ENCODE peak calls at places on chromosomes 3 and 15, in ten cellular contexts. U is cardiac muscle cell, G is HFF-Myc, Z is PC-9, E is fibroblast of the aortic adventitia, W is tibial artery, P is ovary, N is HL-60, L is upper lobe of right lung, A is NB4. F is an unnamed sample.

GRCh38 chr15:57328479-57329250 is 47.6 kb upstream of the CGNL1 start:
- DNase-seq in U (no peak), G (no peak), Z (no peak), E (no peak), W (no peak), P (no peak), N (no peak), L (no peak), A (no peak), F (no peak)

GRCh38 chr15:43125095-43125661 is 8.2 kb upstream of the TMEM62 start:
- DNase-seq in U (no peak), G (no peak), Z (no peak), E (no peak), W (no peak), P (no peak), N (no peak), L (no peak), A (no peak), F (no peak)

GRCh38 chr3:107458871-107459270 is 63.9 kb upstream of the BBX start:
- DNase-seq in U (no peak), G (no peak), Z (peak), E (peak), W (no peak), P (no peak), N (no peak), L (no peak), A (no peak), F (no peak)

GRCh38 chr3:9161811-9162210 is 87.6 kb downstream of the SRGAP3 start:
- DNase-seq in U (no peak), G (no peak), Z (no peak), E (no peak), W (no peak), P (no peak), N (no peak), L (no peak), A (no peak), F (no peak)

GRCh38 chr3:177835917-177836316 is 638.6 kb upstream of the TBL1XR1 start:
- DNase-seq in U (no peak), G (no peak), Z (no peak), E (peak), W (peak), P (no peak), N (no peak), L (no peak), A (no peak), F (no peak)

GRCh38 chr15:99409097-99409473 is 156.7 kb upstream of the MEF2A start:
- DNase-seq in U (peak), G (no peak), Z (peak), E (peak), W (peak), P (no peak), N (no peak), L (peak), A (peak), F (no peak)

GRCh38 chr3:192481638-192482037 is 245.7 kb downstream of the FGF12 start:
- DNase-seq in U (no peak), G (no peak), Z (no peak), E (peak), W (no peak), P (no peak), N (no peak), L (no peak), A (peak), F (no peak)

GRCh38 chr15:25250906-25251622 is 187.8 kb downstream of the UBE3A start:
- DNase-seq in U (no peak), G (no peak), Z (no peak), E (no peak), W (no peak), P (peak), N (no peak), L (peak), A (no peak), F (no peak)

GRCh38 chr3:137013955-137014688 is 56.3 kb downstream of the IL20RB start:
- DNase-seq in U (peak), G (peak), Z (peak), E (peak), W (peak), P (peak), N (peak), L (peak), A (peak), F (peak)

GRCh38 chr15:73647259-73648026 is 14.3 kb upstream of the NPTN start:
- DNase-seq in U (no peak), G (no peak), Z (peak), E (no peak), W (no peak), P (no peak), N (no peak), L (no peak), A (no peak), F (no peak)

GRCh38 chr3:47567149-47567548 is 11.5 kb downstream of the CSPG5 start:
- DNase-seq in U (no peak), G (no peak), Z (no peak), E (no peak), W (no peak), P (no peak), N (no peak), L (no peak), A (no peak), F (no peak)

GRCh38 chr3:31066999-31067398 is 172.5 kb upstream of the GADL1 start:
- DNase-seq in U (no peak), G (peak), Z (peak), E (peak), W (peak), P (no peak), N (no peak), L (no peak), A (no peak), F (no peak)

GRCh38 chr3:107599755-107600122 is 77.0 kb downstream of the BBX start:
- DNase-seq in U (no peak), G (no peak), Z (no peak), E (peak), W (no peak), P (no peak), N (no peak), L (no peak), A (no peak), F (no peak)

GRCh38 chr15:31294067-31294466 is 32.6 kb upstream of the KLF13 start:
- DNase-seq in U (no peak), G (no peak), Z (no peak), E (no peak), W (no peak), P (no peak), N (no peak), L (no peak), A (no peak), F (no peak)

GRCh38 chr3:196138927-196139680 is 57.2 kb upstream of the TFRC start:
- DNase-seq in U (no peak), G (no peak), Z (peak), E (peak), W (no peak), P (peak), N (no peak), L (no peak), A (no peak), F (no peak)

GRCh38 chr3:4754180-4755086 is 224.8 kb upstream of the BHLHE40 start:
- DNase-seq in U (no peak), G (no peak), Z (no peak), E (no peak), W (no peak), P (no peak), N (peak), L (no peak), A (peak), F (no peak)

GRCh38 chr3:4753073-4753691 is 226.1 kb upstream of the BHLHE40 start:
- DNase-seq in U (no peak), G (no peak), Z (no peak), E (no peak), W (no peak), P (no peak), N (no peak), L (no peak), A (no peak), F (no peak)

GRCh38 chr3:4750306-4751056 is 228.8 kb upstream of the BHLHE40 start:
- DNase-seq in U (peak), G (no peak), Z (no peak), E (no peak), W (no peak), P (peak), N (no peak), L (no peak), A (peak), F (no peak)

GRCh38 chr3:4751057-4752051 is 227.9 kb upstream of the BHLHE40 start:
- DNase-seq in U (no peak), G (peak), Z (peak), E (peak), W (no peak), P (no peak), N (peak), L (no peak), A (peak), F (no peak)

DNA sequence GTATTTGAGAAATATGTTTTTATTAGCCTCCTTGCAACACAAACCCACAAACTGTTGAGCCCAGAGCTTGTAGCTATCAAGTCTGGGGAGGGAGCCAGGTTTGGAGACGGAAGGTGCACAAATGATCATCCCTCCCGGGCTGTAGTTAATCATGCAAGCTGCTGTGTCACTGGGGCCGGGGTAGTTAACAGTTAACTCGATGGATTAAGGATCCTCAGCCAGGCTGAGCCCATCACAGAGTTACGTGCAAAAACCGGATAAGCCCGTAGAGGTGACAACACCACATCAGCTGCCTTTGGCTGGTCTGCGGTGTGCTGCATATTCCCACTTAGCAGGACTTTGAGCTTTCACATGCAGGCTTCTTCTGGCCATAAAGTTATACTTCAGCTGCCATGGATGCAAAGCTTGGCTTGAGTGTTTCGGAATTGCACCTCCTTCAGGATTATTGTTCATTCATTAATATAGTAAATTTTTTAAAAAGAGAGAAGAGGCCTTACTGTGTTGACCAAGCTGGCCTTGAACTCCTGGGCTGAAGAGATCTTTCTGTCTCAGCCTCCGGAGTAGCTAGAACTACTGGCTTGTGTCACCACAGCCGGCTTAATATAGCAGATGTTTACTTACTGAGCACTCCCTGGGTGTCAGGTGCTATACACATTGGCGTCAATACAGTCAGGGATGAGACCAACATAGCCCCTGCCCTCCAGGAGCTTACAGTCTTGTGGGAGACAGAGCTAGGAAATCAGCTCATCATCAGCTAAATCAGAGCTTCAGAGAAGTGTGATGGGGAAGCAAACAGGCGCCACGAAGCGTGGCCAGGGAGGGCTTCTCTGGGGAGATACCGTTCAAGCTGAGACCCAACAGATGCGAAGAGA is 226.8 kb upstream of the BHLHE40 start:
- DNase-seq in U (peak), G (no peak), Z (no peak), E (peak), W (no peak), P (no peak), N (peak), L (no peak), A (peak), F (no peak)
- H3K4me3 ChIP-seq in U (no peak), G (no peak), Z (no peak), E (no peak), W (no peak), P (no peak), N (no peak), L (no peak), A (peak), F (no peak)

GRCh38 chr3:170350515-170351413 is 6.8 kb upstream of the SKIL start:
- DNase-seq in U (no peak), G (no peak), Z (no peak), E (no peak), W (no peak), P (no peak), N (no peak), L (no peak), A (no peak), F (no peak)
- H3K4me3 ChIP-seq in U (no peak), G (no peak), Z (no peak), E (no peak), W (no peak), P (no peak), N (no peak), L (no peak), A (no peak), F (no peak)

DNA sequence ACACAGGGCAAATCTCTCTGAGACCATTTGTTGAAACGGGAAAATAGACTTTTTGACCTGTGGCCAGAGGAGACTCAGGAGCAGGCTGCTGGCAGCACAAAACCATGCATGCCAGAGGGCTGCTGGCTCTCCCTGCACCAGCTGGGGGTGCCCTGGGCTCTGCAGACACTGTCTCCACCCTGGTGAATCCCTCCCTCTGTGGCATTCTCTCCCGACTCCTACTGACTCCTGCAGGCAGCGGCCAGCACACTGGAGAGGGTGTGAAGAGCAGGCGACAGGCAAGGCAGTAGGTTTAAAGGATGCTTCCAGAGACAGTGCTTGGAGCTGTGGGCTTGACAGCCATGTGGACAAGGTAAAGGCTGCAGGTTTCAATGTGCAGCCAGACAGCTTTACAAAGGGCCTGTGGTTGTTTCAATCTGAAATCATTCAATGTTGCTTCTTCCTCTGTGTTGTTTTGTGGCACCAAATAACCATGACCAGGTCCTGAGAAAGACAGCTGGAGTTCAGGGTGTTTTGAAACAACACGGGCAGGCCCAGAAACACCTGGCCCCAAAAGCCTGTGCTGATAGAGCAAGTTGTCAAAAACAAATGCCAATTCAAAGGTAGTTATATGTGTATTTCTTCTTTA is 431.0 kb upstream of the ATP10A start:
- DNase-seq in U (peak), G (no peak), Z (no peak), E (no peak), W (no peak), P (no peak), N (no peak), L (no peak), A (no peak), F (no peak)
- H3K4me3 ChIP-seq in U (no peak), G (no peak), Z (no peak), E (no peak), W (no peak), P (no peak), N (no peak), L (no peak), A (no peak), F (no peak)

DNA sequence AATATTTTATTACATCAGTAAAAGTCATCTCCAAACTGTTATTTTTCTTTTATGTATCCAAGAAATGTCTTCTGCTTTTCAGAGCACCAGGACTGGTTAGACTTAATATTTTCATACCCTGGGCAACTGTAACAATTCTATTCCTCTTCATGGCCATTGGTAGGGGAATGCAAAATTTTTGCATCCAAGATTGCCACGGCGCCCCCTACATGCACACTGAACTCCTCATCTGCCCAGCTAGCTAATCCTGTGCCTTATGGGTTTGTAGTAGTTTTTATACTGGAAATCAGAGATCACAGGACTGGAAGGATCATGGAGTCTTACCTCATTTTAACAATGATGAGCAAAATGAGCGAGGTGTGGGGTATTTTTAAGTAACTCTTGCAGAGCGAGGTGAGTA is 74.2 kb downstream of the CRTC3 start:
- DNase-seq in U (no peak), G (no peak), Z (no peak), E (peak), W (no peak), P (no peak), N (no peak), L (peak), A (peak), F (no peak)
- H3K4me3 ChIP-seq in U (no peak), G (no peak), Z (no peak), E (no peak), W (no peak), P (no peak), N (no peak), L (no peak), A (no peak), F (no peak)

GRCh38 chr15:79088426-79089205 is 2.0 kb downstream of the RASGRF1 start:
- DNase-seq in U (no peak), G (no peak), Z (no peak), E (no peak), W (no peak), P (no peak), N (no peak), L (peak), A (no peak), F (no peak)
- H3K4me3 ChIP-seq in U (no peak), G (no peak), Z (no peak), E (no peak), W (no peak), P (no peak), N (no peak), L (no peak), A (no peak), F (no peak)

DNA sequence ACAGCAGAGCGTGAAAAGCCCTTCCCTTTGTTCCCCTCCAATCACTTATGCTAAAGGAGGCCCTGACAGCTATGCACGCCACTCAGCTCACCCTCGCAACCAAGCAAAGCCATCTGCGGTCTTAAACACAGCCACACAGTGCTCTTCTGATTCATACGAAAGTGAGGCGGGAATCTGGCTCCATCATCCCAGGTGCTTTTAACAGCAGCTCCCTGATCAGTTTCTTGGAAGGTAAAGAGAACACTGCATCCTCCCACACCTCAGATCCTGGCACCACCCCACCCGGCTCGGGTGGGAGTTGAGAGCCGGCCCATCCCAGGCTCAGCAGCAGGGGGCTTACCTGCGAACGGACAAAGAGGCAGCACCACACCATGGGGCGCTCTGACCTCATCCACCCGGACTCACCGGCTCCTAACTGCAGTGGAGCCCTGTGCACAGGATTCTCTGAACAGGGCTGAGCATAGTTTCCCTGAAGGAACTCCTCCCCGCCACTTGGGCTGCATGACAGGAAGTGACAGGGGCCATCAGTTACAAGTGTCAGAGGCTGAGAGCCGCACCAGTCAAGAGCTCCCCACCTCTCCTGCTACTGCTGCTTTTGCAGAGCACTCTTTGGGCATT is 114.3 kb upstream of the ARHGEF3 start:
- DNase-seq in U (peak), G (no peak), Z (no peak), E (no peak), W (peak), P (no peak), N (no peak), L (no peak), A (peak), F (peak)
- H3K4me3 ChIP-seq in U (no peak), G (no peak), Z (no peak), E (no peak), W (peak), P (no peak), N (no peak), L (peak), A (no peak), F (peak)

GRCh38 chr3:186870421-186871201 is 28.1 kb downstream of the ADIPOQ start:
- DNase-seq in U (peak), G (no peak), Z (no peak), E (no peak), W (no peak), P (no peak), N (no peak), L (no peak), A (no peak), F (no peak)

GRCh38 chr3:186869253-186870235 is 27.0 kb downstream of the ADIPOQ start:
- DNase-seq in U (no peak), G (no peak), Z (no peak), E (peak), W (no peak), P (no peak), N (no peak), L (no peak), A (no peak), F (no peak)

GRCh38 chr3:186875708-186876107 is 33.2 kb downstream of the ADIPOQ start:
- DNase-seq in U (no peak), G (no peak), Z (no peak), E (no peak), W (no peak), P (no peak), N (no peak), L (no peak), A (no peak), F (no peak)

GRCh38 chr3:186871403-186871924 is 29.0 kb downstream of the ADIPOQ start:
- DNase-seq in U (no peak), G (no peak), Z (no peak), E (no peak), W (no peak), P (no peak), N (no peak), L (no peak), A (peak), F (no peak)
- H3K4me3 ChIP-seq in U (no peak), G (no peak), Z (no peak), E (no peak), W (no peak), P (no peak), N (no peak), L (no peak), A (no peak), F (no peak)

DNA sequence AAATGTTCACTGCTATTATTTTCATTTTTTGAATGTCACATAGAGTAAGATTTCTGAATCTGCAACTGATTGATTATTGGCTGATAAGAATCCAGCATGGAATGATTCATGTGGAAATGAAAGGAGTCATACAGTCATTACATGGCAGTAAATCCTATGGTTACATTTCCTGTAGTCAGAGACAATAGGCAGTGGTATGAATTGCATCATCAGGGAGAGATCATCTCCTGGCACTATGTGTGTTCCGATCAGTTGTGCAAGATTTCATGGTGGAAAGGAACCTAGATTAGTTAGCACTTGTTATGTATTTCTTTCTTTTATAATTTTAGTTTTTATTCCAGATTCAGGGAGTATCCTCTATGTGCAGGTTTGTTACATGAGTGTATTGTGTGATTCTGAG is 38.8 kb downstream of the SLC12A1 start:
- DNase-seq in U (no peak), G (no peak), Z (no peak), E (peak), W (no peak), P (no peak), N (no peak), L (no peak), A (peak), F (no peak)
- H3K4me3 ChIP-seq in U (no peak), G (no peak), Z (no peak), E (no peak), W (no peak), P (no peak), N (no peak), L (no peak), A (no peak), F (no peak)